ENCODE peak calls at places on chromosomes 2 and 18, in six cellular contexts. R is HCT116, K is IMR-90, C is body of pancreas, I is neural progenitor cell, D is transverse colon. S is an unnamed sample. For H3K4me1, the result is how much of the 10 kb centered on the place peaks cover.

GRCh38 chr2:164785447-164785846 is 56.2 kb downstream of the COBLL1 start:
- DNase-seq in R (no peak), K (no peak), C (no peak), I (no peak), D (no peak), S (no peak)

GRCh38 chr2:141029424-141030078 is 1101.3 kb downstream of the LRP1B start:
- DNase-seq in R (no peak), K (no peak), C (no peak), I (peak), D (no peak), S (no peak)

GRCh38 chr2:104286806-104287205 is 567.1 kb upstream of the POU3F3 start:
- DNase-seq in R (no peak), K (no peak), C (no peak), I (peak), D (no peak), S (no peak)

GRCh38 chr2:85481818-85482777 is 56.9 kb upstream of the MAT2A start:
- DNase-seq in R (no peak), K (no peak), C (no peak), I (no peak), D (no peak), S (no peak)

GRCh38 chr18:8890957-8891464 is 185.7 kb downstream of the MTCL1 start:
- DNase-seq in R (peak), K (peak), C (peak), I (peak), D (no peak), S (no peak)

GRCh38 chr2:39499336-39499735 is 62.3 kb upstream of the MAP4K3 start:
- DNase-seq in R (no peak), K (no peak), C (peak), I (no peak), D (no peak), S (no peak)

GRCh38 chr2:144583741-144584453 is 64.0 kb upstream of the ZEB2 start:
- DNase-seq in R (no peak), K (peak), C (no peak), I (no peak), D (no peak), S (no peak)

GRCh38 chr2:239190921-239191885 is 209.6 kb downstream of the HDAC4 start:
- DNase-seq in R (no peak), K (no peak), C (peak), I (no peak), D (no peak), S (no peak)

GRCh38 chr18:80196528-80197320 is 50.6 kb downstream of the PARD6G start:
- DNase-seq in R (no peak), K (peak), C (no peak), I (peak), D (no peak), S (no peak)

GRCh38 chr2:230085201-230085600 is 16.5 kb upstream of the SLC16A14 start:
- DNase-seq in R (no peak), K (no peak), C (no peak), I (no peak), D (no peak), S (no peak)

GRCh38 chr2:133765693-133766092 is 197.4 kb upstream of the NCKAP5 start:
- DNase-seq in R (no peak), K (no peak), C (no peak), I (no peak), D (no peak), S (no peak)

GRCh38 chr18:78982186-78982585 is 2.6 kb downstream of the SALL3 start:
- DNase-seq in R (no peak), K (no peak), C (no peak), I (peak), D (no peak), S (no peak)

GRCh38 chr2:67130526-67131309 is 266.4 kb upstream of the ETAA1 start:
- DNase-seq in R (no peak), K (peak), C (no peak), I (no peak), D (no peak), S (no peak)

GRCh38 chr2:99524056-99524455 is 34.2 kb upstream of the REV1 start:
- DNase-seq in R (no peak), K (no peak), C (no peak), I (peak), D (no peak), S (no peak)

GRCh38 chr2:68832161-68832869 is 38.9 kb downstream of the BMP10 start:
- DNase-seq in R (no peak), K (peak), C (peak), I (no peak), D (peak), S (peak)

GRCh38 chr2:46850742-46851141 is 64.9 kb downstream of the MCFD2 start:
- DNase-seq in R (no peak), K (peak), C (peak), I (no peak), D (peak), S (no peak)

GRCh38 chr2:196230051-196230450 is 58.7 kb upstream of the STK17B start:
- DNase-seq in R (no peak), K (no peak), C (no peak), I (no peak), D (peak), S (peak)

GRCh38 chr2:128361376-128362131 is 42.9 kb upstream of the HS6ST1 start:
- DNase-seq in R (no peak), K (no peak), C (peak), I (no peak), D (no peak), S (no peak)

GRCh38 chr2:240604291-240604938 is 17.9 kb downstream of the CAPN10 start:
- DNase-seq in R (peak), K (peak), C (peak), I (peak), D (peak), S (no peak)

GRCh38 chr2:58557166-58557565 is 316.0 kb upstream of the FANCL start:
- DNase-seq in R (no peak), K (no peak), C (no peak), I (peak), D (no peak), S (no peak)

GRCh38 chr18:26470011-26470637 is 78.2 kb downstream of the KCTD1 start:
- DNase-seq in R (no peak), K (peak), C (no peak), I (peak), D (no peak), S (no peak)

GRCh38 chr2:55010149-55010591 is 40.1 kb downstream of the RTN4 start:
- DNase-seq in R (no peak), K (peak), C (peak), I (peak), D (peak), S (peak)
- H3K4me3 ChIP-seq in R (no peak), K (no peak), C (no peak), I (no peak), D (peak), S (peak)

GRCh38 chr18:21100678-21101077 is 10.9 kb downstream of the ROCK1 start:
- DNase-seq in R (no peak), K (no peak), C (no peak), I (no peak), D (no peak), S (no peak)

GRCh38 chr18:21100141-21100540 is 11.5 kb downstream of the ROCK1 start:
- DNase-seq in R (no peak), K (peak), C (no peak), I (no peak), D (no peak), S (no peak)

GRCh38 chr18:21099442-21099841 is 12.2 kb downstream of the ROCK1 start:
- DNase-seq in R (no peak), K (no peak), C (no peak), I (peak), D (no peak), S (no peak)

GRCh38 chr18:21096760-21097159 is 14.9 kb downstream of the ROCK1 start:
- DNase-seq in R (no peak), K (no peak), C (no peak), I (no peak), D (no peak), S (no peak)

GRCh38 chr18:21101172-21101571 is 10.4 kb downstream of the ROCK1 start:
- DNase-seq in R (no peak), K (no peak), C (no peak), I (no peak), D (no peak), S (no peak)
- H3K4me1 ChIP-seq in R (under half), K (under half), C (under half), I (under half), D (under half), S (half or more)

GRCh38 chr2:136764397-136765255 is 719 bp upstream of the THSD7B start:
- DNase-seq in R (no peak), K (no peak), C (peak), I (peak), D (no peak), S (no peak)
- H3K4me3 ChIP-seq in R (no peak), K (no peak), C (no peak), I (peak), D (peak), S (no peak)

GRCh38 chr18:58288922-58289797 is 245.1 kb downstream of the NEDD4L start:
- DNase-seq in R (no peak), K (peak), C (peak), I (peak), D (no peak), S (no peak)

GRCh38 chr18:58284699-58285490 is 240.9 kb downstream of the NEDD4L start:
- DNase-seq in R (no peak), K (no peak), C (peak), I (no peak), D (no peak), S (no peak)

GRCh38 chr18:58285731-58286130 is 241.7 kb downstream of the NEDD4L start:
- DNase-seq in R (no peak), K (no peak), C (no peak), I (no peak), D (no peak), S (no peak)

GRCh38 chr18:58287626-58288289 is 243.7 kb downstream of the NEDD4L start:
- DNase-seq in R (no peak), K (no peak), C (peak), I (peak), D (peak), S (no peak)

DNA sequence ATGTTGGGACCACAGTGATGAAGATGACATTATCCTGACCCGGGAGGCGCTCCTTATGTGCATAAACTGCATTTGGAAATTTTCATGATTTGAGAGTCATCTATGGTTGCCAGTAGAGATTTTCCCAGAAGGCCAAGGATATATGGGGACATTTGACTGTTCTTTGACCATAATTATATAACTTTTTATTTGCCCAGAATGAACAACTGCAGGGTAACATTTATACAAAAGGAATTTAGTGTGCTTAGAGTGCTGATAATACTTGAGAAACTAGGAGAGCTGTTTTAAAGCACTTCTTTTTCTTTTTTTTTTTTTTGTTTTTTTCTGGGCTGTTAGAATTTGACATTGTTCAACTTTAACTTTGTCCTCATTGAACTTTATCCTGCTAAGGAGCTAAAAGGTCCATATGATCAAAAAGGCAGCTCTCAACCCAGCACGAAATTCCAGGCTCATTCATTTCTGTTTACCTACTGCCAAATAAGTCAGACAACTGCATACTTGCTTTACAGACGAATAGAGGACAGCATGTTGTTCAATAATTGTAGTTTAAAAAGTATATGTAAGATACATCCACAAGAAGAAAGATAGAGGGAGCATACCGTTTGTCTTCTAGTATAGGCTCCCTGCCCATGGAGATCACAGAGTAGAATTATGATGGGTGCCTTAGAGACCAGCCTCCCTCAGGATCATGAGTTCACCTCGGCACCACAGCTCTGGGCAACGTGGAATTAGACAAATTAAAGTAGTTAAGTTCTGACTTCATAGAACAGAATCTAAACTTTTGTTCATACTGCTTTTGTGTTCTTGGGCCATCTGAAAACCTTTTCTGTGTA is 243.0 kb downstream of the NEDD4L start:
- DNase-seq in R (no peak), K (no peak), C (no peak), I (no peak), D (no peak), S (no peak)
- H3K4me1 ChIP-seq in R (under half), K (under half), C (half or more), I (under half), D (half or more), S (under half)

GRCh38 chr2:11159574-11160170 is 4.4 kb downstream of the SLC66A3 start:
- DNase-seq in R (no peak), K (no peak), C (no peak), I (no peak), D (no peak), S (no peak)

GRCh38 chr2:11160256-11160655 is 5.0 kb downstream of the SLC66A3 start:
- DNase-seq in R (no peak), K (no peak), C (no peak), I (no peak), D (no peak), S (no peak)

GRCh38 chr2:11157296-11157695 is 2.0 kb downstream of the SLC66A3 start:
- DNase-seq in R (no peak), K (no peak), C (no peak), I (no peak), D (no peak), S (no peak)

GRCh38 chr2:11157731-11158130 is 2.5 kb downstream of the SLC66A3 start:
- DNase-seq in R (no peak), K (no peak), C (no peak), I (no peak), D (no peak), S (no peak)

DNA sequence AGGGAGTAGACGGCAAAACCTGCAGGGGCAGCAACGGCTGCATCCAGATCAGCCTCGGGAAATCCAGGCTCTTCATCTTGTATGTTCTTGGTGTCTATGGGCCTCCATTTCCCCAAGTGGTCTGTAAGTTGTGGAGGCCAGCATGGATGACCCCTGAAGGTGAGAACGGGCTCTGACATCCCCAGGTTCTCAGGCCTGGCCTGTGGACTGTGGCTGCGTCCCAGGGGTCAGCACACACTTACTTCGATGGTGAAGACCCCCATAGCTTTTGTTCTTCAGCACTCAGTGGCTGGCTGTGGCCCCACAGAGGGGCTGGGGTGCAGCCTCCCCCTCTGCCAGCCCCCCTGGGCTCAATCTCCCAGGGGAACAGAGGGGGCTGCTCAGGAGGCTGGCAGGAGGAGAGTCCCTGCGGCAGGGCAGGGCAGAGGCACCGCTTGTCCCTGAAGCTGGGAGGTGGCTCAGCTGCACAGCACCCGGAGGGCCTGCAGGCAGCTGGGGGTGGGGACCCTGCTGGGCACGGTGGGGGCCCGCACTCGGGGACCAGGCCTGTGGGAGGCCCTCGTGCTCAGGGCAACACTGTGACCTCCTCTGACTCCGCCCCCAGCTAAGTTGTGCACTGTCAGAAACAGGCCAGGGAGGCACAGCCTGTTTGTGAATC is 3.8 kb downstream of the SLC66A3 start:
- DNase-seq in R (no peak), K (no peak), C (no peak), I (peak), D (no peak), S (no peak)
- H3K4me3 ChIP-seq in R (no peak), K (no peak), C (no peak), I (no peak), D (no peak), S (no peak)

GRCh38 chr18:36308711-36309435 is 11.4 kb downstream of the FHOD3 start:
- DNase-seq in R (no peak), K (no peak), C (no peak), I (no peak), D (no peak), S (no peak)
- H3K4me1 ChIP-seq in R (under half), K (under half), C (under half), I (under half), D (under half), S (under half)